ENCODE peak calls at places on chromosomes 6 and 20, in seven cellular contexts. T is ascending aorta, I is PC-3, C is hepatocyte, X is tibial nerve, Q is stomach, J is WERI-Rb-1. H is an unnamed sample.

GRCh38 chr20:57369601-57370000 is 18.5 kb downstream of the RAE1 start:
- DNase-seq in T (no peak), I (no peak), C (no peak), X (no peak), Q (no peak), J (no peak), H (no peak)

GRCh38 chr6:101513181-101513580 is 119.7 kb downstream of the GRIK2 start:
- DNase-seq in T (no peak), I (no peak), C (no peak), X (no peak), Q (no peak), J (no peak), H (no peak)

GRCh38 chr6:142416179-142416578 is 114.4 kb downstream of the ADGRG6 start:
- DNase-seq in T (no peak), I (peak), C (peak), X (no peak), Q (no peak), J (no peak), H (peak)

GRCh38 chr6:111900731-111901130 is 27.5 kb upstream of the FYN start:
- DNase-seq in T (no peak), I (no peak), C (no peak), X (no peak), Q (no peak), J (no peak), H (no peak)

GRCh38 chr20:2544211-2544610 is 7.8 kb downstream of the TMC2 start:
- DNase-seq in T (no peak), I (peak), C (no peak), X (no peak), Q (no peak), J (no peak), H (no peak)

GRCh38 chr6:74482180-74482579 is 723.7 kb downstream of the COL12A1 start:
- DNase-seq in T (no peak), I (no peak), C (no peak), X (no peak), Q (no peak), J (no peak), H (no peak)

GRCh38 chr20:46160661-46161060 is 42.5 kb downstream of the CD40 start:
- DNase-seq in T (no peak), I (no peak), C (no peak), X (no peak), Q (no peak), J (no peak), H (no peak)

GRCh38 chr6:150813319-150813992 is 52.0 kb upstream of the MTHFD1L start:
- DNase-seq in T (no peak), I (peak), C (peak), X (no peak), Q (no peak), J (peak), H (no peak)

GRCh38 chr20:50327666-50328065 is 137.0 kb downstream of the CEBPB start:
- DNase-seq in T (no peak), I (peak), C (no peak), X (no peak), Q (no peak), J (no peak), H (no peak)

GRCh38 chr6:41780623-41781301 is at the start of gene PRICKLE4:
- DNase-seq in T (peak), I (peak), C (peak), X (no peak), Q (peak), J (peak), H (peak)

GRCh38 chr6:156154896-156155295 is 622.3 kb upstream of the ARID1B start:
- DNase-seq in T (no peak), I (peak), C (no peak), X (no peak), Q (no peak), J (no peak), H (no peak)

GRCh38 chr6:105045546-105045945 is 88.6 kb downstream of the LIN28B start:
- DNase-seq in T (no peak), I (peak), C (no peak), X (no peak), Q (no peak), J (no peak), H (no peak)

GRCh38 chr20:19122395-19122794 is 90.0 kb upstream of the SLC24A3 start:
- DNase-seq in T (no peak), I (no peak), C (no peak), X (no peak), Q (no peak), J (no peak), H (no peak)

GRCh38 chr20:4375881-4376280 is 345.8 kb upstream of the PRND start:
- DNase-seq in T (no peak), I (no peak), C (peak), X (no peak), Q (no peak), J (no peak), H (no peak)
- TF ChIP-seq CTCF in T (no peak), I (no peak), C (no peak), X (no peak), Q (no peak), J (no peak), H (no peak)

GRCh38 chr6:56742122-56742791 is 99.6 kb upstream of the DST start:
- DNase-seq in T (no peak), I (peak), C (no peak), X (no peak), Q (no peak), J (no peak), H (peak)
- H3K4me3 ChIP-seq in T (peak), I (peak), C (peak), X (no peak), Q (peak), J (no peak), H (no peak)

GRCh38 chr20:32440069-32440757 is 82.1 kb downstream of the ASXL1 start:
- DNase-seq in T (no peak), I (no peak), C (peak), X (no peak), Q (peak), J (no peak), H (no peak)

GRCh38 chr20:32438331-32438858 is 80.3 kb downstream of the ASXL1 start:
- DNase-seq in T (no peak), I (no peak), C (no peak), X (no peak), Q (no peak), J (no peak), H (no peak)

GRCh38 chr20:32437391-32438074 is 79.4 kb downstream of the ASXL1 start:
- DNase-seq in T (no peak), I (peak), C (peak), X (no peak), Q (no peak), J (no peak), H (no peak)

GRCh38 chr20:32440758-32441078 is 82.6 kb downstream of the ASXL1 start:
- DNase-seq in T (no peak), I (no peak), C (no peak), X (no peak), Q (no peak), J (no peak), H (no peak)

DNA sequence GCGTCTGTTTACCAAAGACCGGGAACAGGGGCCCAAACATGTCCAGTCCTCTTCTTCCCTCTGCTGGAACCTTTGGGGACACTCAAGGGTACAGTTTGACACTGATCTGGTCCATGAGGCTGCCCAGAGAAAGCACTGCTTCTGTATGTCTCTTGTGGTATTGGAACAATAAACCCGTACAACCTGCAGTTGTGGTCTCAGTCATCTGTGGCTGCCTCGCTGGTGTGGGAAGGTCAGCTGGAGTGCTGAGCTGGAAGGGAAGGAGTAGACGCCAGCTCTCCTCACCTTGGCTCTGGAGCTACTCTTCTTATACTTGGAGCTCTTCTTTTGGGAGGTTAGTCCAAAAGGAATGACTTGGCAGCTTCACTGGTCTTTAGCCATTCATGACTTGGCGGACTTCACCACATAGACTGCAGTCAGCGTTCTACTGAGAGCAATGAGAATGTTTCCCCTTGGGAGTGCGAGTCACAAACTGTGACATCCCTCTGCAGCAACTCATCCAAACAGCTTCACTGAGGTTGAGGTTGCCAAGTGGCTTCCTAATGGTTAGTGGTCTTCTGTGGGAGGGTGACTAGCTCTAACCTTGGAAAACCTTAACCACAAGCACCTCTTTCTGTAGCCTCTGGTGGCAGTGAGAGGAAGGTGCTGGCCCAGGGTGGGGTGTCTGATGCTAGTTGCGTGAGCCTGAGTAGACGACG is 81.2 kb downstream of the ASXL1 start:
- DNase-seq in T (no peak), I (no peak), C (peak), X (no peak), Q (no peak), J (no peak), H (no peak)
- TF ChIP-seq CTCF in T (no peak), I (no peak), C (peak), X (no peak), Q (no peak), J (no peak), H (no peak)

DNA sequence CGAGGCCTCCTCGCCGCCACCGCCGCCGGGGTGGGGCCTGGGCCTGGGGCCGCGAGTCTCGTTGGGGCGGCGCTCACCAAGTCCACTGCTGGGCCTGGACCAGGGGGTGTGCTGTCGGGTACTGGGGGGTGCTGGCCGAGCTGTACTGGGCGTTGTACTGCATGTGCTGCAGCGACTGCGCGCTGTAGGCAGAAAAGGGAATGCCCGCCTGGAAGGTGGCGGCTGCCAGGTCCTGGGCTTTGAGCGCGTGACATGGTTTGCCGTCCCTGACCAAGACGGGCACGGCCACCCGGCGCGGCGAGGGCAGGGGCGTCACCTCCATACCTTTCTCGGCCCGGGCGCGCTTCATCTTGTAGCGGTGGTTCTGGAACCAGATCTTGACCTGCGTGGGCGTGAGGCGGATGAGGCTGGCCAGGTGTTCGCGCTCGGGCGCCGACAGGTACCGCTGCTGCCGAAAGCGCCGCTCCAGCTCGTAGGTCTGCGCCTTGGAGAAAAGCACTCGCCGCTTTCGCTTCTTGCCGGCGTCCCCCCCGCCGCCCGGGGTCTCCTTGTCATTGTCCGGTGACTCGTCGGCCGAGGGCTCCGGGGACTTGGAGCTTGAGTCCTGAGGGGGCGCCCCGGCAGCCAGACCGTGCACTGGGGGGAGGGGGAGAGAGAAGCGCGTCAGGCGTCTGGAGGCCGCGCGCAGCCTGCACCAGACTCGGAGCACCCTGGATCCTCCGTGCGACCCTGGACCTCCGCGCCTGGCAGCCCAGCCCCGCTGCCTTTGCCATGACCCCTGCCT is 1.8 kb downstream of the NKX2-2 start:
- DNase-seq in T (no peak), I (no peak), C (no peak), X (no peak), Q (no peak), J (no peak), H (no peak)
- H3K4me3 ChIP-seq in T (peak), I (peak), C (no peak), X (no peak), Q (peak), J (no peak), H (no peak)

DNA sequence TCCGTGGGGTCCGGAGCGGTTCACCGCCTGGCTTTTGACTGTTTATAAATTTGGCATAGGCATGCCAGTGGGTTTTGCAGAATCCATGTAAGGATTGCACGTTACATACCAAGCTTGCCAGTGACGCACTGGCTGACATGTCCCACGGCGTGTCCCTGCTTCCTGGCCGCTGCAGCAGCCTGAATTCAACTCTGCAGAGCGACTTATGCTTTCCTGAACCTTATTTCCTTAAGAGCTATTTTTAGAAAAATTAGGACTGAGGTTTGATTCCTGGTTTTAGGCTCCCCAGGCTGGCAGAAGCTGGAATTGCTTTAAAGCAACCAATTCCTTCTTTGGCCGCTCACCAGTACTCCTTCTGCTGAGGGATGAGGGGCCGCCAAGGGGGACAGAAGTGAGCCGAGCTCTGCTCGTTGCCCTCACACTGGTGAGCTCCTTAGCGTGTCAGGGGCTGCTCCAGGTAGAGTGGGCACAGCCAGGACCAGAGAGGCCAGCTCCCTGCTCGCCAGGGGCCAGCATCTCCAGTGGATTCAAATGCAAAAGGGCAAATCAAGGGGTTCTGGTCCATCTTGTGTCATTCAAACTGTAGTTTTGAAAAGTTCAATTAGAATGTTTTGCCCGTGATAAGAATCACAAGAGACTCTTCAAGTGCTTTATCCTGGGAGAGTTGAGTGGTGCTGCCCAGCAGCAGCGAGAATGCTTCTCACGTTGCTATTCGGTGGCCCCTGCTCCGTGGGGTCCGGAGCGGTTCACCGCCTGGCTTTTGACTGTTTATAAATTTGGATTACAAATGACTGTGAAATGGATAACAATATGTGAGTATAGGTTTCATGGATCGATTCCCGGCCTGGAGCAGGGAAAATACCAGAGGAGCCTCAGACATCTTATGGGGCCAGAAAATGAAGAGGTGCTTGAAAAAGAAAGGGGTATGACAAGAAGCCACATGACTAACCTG is 17.5 kb upstream of the IRF4 start:
- DNase-seq in T (no peak), I (no peak), C (peak), X (no peak), Q (no peak), J (no peak), H (peak)
- TF ChIP-seq CTCF in T (peak), I (peak), C (peak), X (no peak), Q (peak), J (no peak), H (peak)

GRCh38 chr6:136783021-136783420 is 9.3 kb downstream of the MAP3K5 start:
- DNase-seq in T (no peak), I (no peak), C (no peak), X (no peak), Q (no peak), J (no peak), H (no peak)
- H3K4me3 ChIP-seq in T (no peak), I (no peak), C (no peak), X (no peak), Q (no peak), J (no peak), H (no peak)

DNA sequence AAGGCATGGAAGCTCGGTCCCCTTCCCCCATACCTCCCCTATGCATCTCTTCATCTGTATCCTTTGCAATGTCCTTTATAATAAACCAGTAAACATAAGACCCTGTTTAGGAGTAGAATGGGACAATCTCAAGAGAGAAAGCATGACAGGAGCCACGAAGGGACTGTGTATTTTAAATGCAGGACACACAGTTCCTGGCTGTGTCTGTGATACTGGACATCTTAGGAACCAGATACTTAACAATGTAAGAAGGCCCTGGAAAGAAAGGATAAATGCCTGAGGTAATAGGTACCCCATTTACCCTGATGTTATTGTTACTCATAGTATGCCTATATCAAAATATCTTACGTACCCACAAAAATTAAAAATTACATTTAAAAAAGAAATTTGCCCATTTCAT is 36.6 kb downstream of the NUDT3 start:
- DNase-seq in T (no peak), I (no peak), C (no peak), X (no peak), Q (no peak), J (no peak), H (no peak)
- TF ChIP-seq CTCF in T (no peak), I (no peak), C (no peak), X (no peak), Q (no peak), J (no peak), H (no peak)

DNA sequence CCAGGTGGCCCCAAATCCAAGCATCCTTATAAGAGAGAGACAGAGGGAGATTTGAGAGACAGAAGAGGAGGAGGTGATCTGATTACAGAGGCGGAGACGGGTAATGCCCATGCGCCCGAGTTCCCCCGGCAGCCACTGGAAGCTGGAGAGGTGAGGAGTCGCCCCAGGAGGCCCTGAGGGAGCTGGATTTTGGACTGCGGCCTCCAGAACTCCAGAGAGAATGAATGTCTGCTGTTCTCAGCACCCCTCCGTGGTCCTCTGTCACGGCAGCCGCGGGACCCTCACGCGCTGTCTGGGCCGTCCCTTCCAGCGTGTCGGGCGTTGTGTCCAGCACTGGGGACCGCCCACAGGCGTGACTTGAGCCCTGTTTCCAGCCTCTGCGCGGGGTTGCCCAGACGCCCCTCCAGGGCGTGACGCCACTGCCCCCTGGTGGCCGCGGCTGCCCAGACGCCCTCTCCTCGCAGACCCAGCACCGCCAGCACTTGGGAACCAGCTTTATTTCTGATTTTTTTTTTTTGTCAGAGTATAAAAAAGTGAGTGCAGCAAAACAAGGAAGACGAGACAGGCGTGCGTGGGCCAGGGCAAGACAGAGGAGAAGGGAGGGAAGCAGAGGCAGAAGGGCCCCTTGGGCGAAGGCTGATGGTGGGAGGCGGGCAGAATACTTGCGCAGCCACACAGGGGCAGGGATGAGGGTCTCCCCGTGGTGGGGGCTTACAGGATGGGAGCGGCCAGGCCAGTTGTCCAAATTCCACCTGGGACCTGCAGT is 4.1 kb upstream of the ZNF512B start:
- DNase-seq in T (peak), I (peak), C (peak), X (peak), Q (peak), J (peak), H (peak)
- H3K4me3 ChIP-seq in T (peak), I (peak), C (no peak), X (no peak), Q (peak), J (peak), H (peak)

H was measured in cardiac muscle cell.